ENCODE peak calls at places on chromosome 16, in four cellular contexts. L is mesenchymal stem cell, B is fibroblast of lung, P is WTC11. W is an unnamed sample.

GRCh38 chr16:180921-181667 is 835 bp downstream of the HBQ1 start:
- DNase-seq in L (peak), B (peak), P (peak), W (peak)

GRCh38 chr16:65728652-65729051 is 606.8 kb upstream of the CDH11 start:
- DNase-seq in L (no peak), B (no peak), P (no peak), W (no peak)

GRCh38 chr16:23651943-23652468 is 10.7 kb downstream of the DCTN5 start:
- DNase-seq in L (no peak), B (no peak), P (no peak), W (no peak)

GRCh38 chr16:57306676-57307341 is 22.3 kb upstream of the PLLP start:
- DNase-seq in L (no peak), B (no peak), P (no peak), W (no peak)

GRCh38 chr16:85569615-85570212 is 43.4 kb upstream of the GSE1 start:
- DNase-seq in L (peak), B (peak), P (no peak), W (peak)

GRCh38 chr16:67013823-67014640 is 14.9 kb upstream of the CBFB start:
- DNase-seq in L (peak), B (peak), P (peak), W (peak)

GRCh38 chr16:56985962-56986360 is 3.4 kb upstream of the NLRC5 start:
- DNase-seq in L (no peak), B (no peak), P (no peak), W (no peak)

GRCh38 chr16:4465977-4466779 is 8.2 kb downstream of the NMRAL1 start:
- DNase-seq in L (no peak), B (no peak), P (no peak), W (no peak)

GRCh38 chr16:81708459-81709368 is 70.4 kb upstream of the PLCG2 start:
- DNase-seq in L (no peak), B (no peak), P (no peak), W (no peak)

GRCh38 chr16:4874686-4875085 is 27.4 kb downstream of the UBN1 start:
- DNase-seq in L (no peak), B (no peak), P (no peak), W (no peak)

GRCh38 chr16:66446737-66447136 is 19.6 kb downstream of the BEAN1 start:
- DNase-seq in L (no peak), B (no peak), P (no peak), W (no peak)

GRCh38 chr16:56889206-56889605 is 24.2 kb downstream of the SLC12A3 start:
- DNase-seq in L (no peak), B (no peak), P (no peak), W (no peak)

GRCh38 chr16:1781758-1782407 is 488 bp downstream of the SPSB3 start:
- DNase-seq in L (peak), B (peak), P (peak), W (no peak)

GRCh38 chr16:50273888-50274770 is 7.8 kb downstream of the ADCY7 start:
- DNase-seq in L (no peak), B (no peak), P (no peak), W (no peak)

GRCh38 chr16:28010671-28011070 is 52.8 kb downstream of the GSG1L start:
- DNase-seq in L (no peak), B (no peak), P (no peak), W (no peak)

GRCh38 chr16:53822936-53823529 is 119.1 kb downstream of the FTO start:
- DNase-seq in L (no peak), B (peak), P (no peak), W (peak)

GRCh38 chr16:84513111-84514065 is 8.9 kb upstream of the MEAK7 start:
- DNase-seq in L (peak), B (peak), P (no peak), W (peak)

GRCh38 chr16:80350066-80350465 is 190.7 kb upstream of the DYNLRB2 start:
- DNase-seq in L (no peak), B (no peak), P (no peak), W (no peak)

GRCh38 chr16:69732101-69732500 is 5.7 kb upstream of the NQO1 start:
- DNase-seq in L (no peak), B (no peak), P (no peak), W (no peak)